ENCODE peak calls at places on chromosome 17, in seven cellular contexts. T is effector memory CD4-positive, alpha-beta T cell; K is neuronal stem cell; N is heart left ventricle; C is mammary epithelial cell; P is psoas muscle; S is endothelial cell of umbilical vein. X is an unnamed sample. For H3K4me1, the result is how much of the 10 kb centered on the place peaks cover.

GRCh38 chr17:55576237-55576998 is 65.2 kb upstream of the SMIM36 start:
- DNase-seq in P (no peak), N (peak), K (no peak), T (no peak), C (peak), S (peak), X (no peak)

GRCh38 chr17:31390748-31391495 is 553 bp upstream of the RAB11FIP4 start:
- DNase-seq in P (no peak), C (no peak), N (no peak), T (no peak), K (no peak), S (no peak), X (no peak)

GRCh38 chr17:64130559-64131001 is 636 bp upstream of the ERN1 start:
- DNase-seq in N (peak), S (peak), T (peak), K (no peak), C (peak), P (no peak), X (no peak)

GRCh38 chr17:68519911-68520310 is 7.7 kb downstream of the PRKAR1A start:
- DNase-seq in P (peak), C (no peak), T (no peak), K (no peak), N (peak), S (no peak), X (no peak)

GRCh38 chr17:7220593-7221280 is 999 bp downstream of the ACADVL start:
- DNase-seq in S (peak), T (peak), N (peak), K (no peak), C (peak), P (peak), X (peak)

GRCh38 chr17:64063088-64063487 is 42.7 kb upstream of the ICAM2 start:
- DNase-seq in N (no peak), T (no peak), S (no peak), P (no peak), C (no peak), K (no peak), X (no peak)

GRCh38 chr17:17387461-17388362 is 84.5 kb downstream of the NT5M start:
- DNase-seq in S (no peak), T (no peak), N (no peak), C (peak), P (peak), K (no peak), X (peak)

GRCh38 chr17:37519241-37519985 is 29.7 kb downstream of the DUSP14 start:
- DNase-seq in C (no peak), K (no peak), P (no peak), T (no peak), S (no peak), N (no peak), X (no peak)

GRCh38 chr17:63140255-63140654 is 174.2 kb downstream of the TANC2 start:
- DNase-seq in N (no peak), C (no peak), T (no peak), S (peak), P (no peak), K (no peak), X (peak)

GRCh38 chr17:7233701-7234099 is 617 bp downstream of the DVL2 start:
- DNase-seq in N (no peak), S (no peak), C (no peak), K (no peak), P (no peak), T (no peak), X (no peak)

GRCh38 chr17:66655861-66656260 is 179.1 kb upstream of the CACNG5 start:
- DNase-seq in N (no peak), P (no peak), T (no peak), C (peak), S (no peak), K (no peak), X (no peak)

GRCh38 chr17:77495575-77495974 is 354.8 kb downstream of the SEC14L1 start:
- DNase-seq in P (peak), S (no peak), T (no peak), C (no peak), N (peak), K (no peak), X (no peak)

GRCh38 chr17:30808785-30809286 is 15.7 kb downstream of the CRLF3 start:
- DNase-seq in P (no peak), S (peak), C (no peak), K (no peak), T (no peak), N (no peak), X (no peak)

GRCh38 chr17:67992541-67993152 is 3.6 kb downstream of the C17orf58 start:
- DNase-seq in T (no peak), K (peak), P (no peak), N (no peak), C (peak), S (peak), X (no peak)

GRCh38 chr17:82009413-82009812 is 13.3 kb downstream of the CENPX start:
- DNase-seq in N (no peak), P (no peak), K (no peak), S (no peak), C (no peak), T (no peak), X (no peak)

GRCh38 chr17:28008526-28008925 is 34.0 kb upstream of the NLK start:
- DNase-seq in P (no peak), T (no peak), N (peak), C (peak), S (peak), K (peak), X (no peak)

GRCh38 chr17:39139137-39139516 is 12.3 kb downstream of the PLXDC1 start:
- DNase-seq in K (no peak), N (no peak), S (no peak), T (no peak), P (no peak), C (peak), X (no peak)

GRCh38 chr17:64947146-64947545 is 27.9 kb upstream of the LRRC37A3 start:
- DNase-seq in N (no peak), S (no peak), K (no peak), P (no peak), T (no peak), C (no peak), X (no peak)

GRCh38 chr17:77501101-77501566 is 360.4 kb downstream of the SEC14L1 start:
- DNase-seq in P (peak), S (no peak), C (no peak), T (no peak), N (peak), K (no peak), X (no peak)

GRCh38 chr17:60524463-60525346 is 1.3 kb downstream of the APPBP2 start:
- DNase-seq in K (no peak), S (peak), P (no peak), T (no peak), N (no peak), C (peak), X (no peak)

GRCh38 chr17:81563861-81564586 is 11.9 kb upstream of the FAAP100 start:
- DNase-seq in S (no peak), K (no peak), T (no peak), P (no peak), N (no peak), C (no peak), X (no peak)

GRCh38 chr17:8963665-8964258 is 1.7 kb downstream of the PIK3R5 start:
- DNase-seq in K (peak), N (no peak), T (no peak), C (no peak), P (no peak), S (no peak), X (no peak)

GRCh38 chr17:16419929-16420271 is 4.5 kb downstream of the TRPV2 start:
- DNase-seq in S (no peak), N (no peak), T (peak), P (no peak), K (no peak), C (peak), X (no peak)

GRCh38 chr17:45923511-45924268 is 29.3 kb downstream of the MAPT start:
- DNase-seq in C (no peak), N (no peak), P (no peak), T (no peak), K (no peak), S (no peak), X (no peak)

GRCh38 chr17:61410555-61411089 is 11.0 kb downstream of the TBX2 start:
- DNase-seq in P (peak), C (no peak), N (peak), T (peak), K (peak), S (peak), X (peak)

GRCh38 chr17:57962441-57963148 is 7.4 kb upstream of the CUEDC1 start:
- DNase-seq in P (peak), T (no peak), N (no peak), S (no peak), K (no peak), C (no peak), X (no peak)

GRCh38 chr17:3529817-3530741 is 27.5 kb downstream of the TRPV3 start:
- DNase-seq in K (peak), N (peak), T (no peak), S (no peak), P (peak), C (no peak), X (no peak)

GRCh38 chr17:65407017-65407416 is 154.4 kb downstream of the AXIN2 start:
- DNase-seq in K (no peak), N (no peak), T (no peak), C (no peak), P (no peak), S (no peak), X (no peak)

GRCh38 chr17:35373532-35373983 is at the start of gene SLFN11:
- DNase-seq in P (peak), T (peak), S (peak), K (no peak), C (no peak), N (peak), X (no peak)

GRCh38 chr17:71821512-71821911 is 299.3 kb upstream of the SOX9 start:
- DNase-seq in T (no peak), C (no peak), S (no peak), K (no peak), N (no peak), P (no peak), X (no peak)

GRCh38 chr17:21467196-21467595 is 91.0 kb downstream of the KCNJ12 start:
- DNase-seq in N (no peak), C (no peak), K (no peak), T (no peak), S (no peak), P (no peak), X (no peak)

GRCh38 chr17:30363715-30364202 is 15.0 kb upstream of the CPD start:
- DNase-seq in K (no peak), P (no peak), S (no peak), C (peak), T (peak), N (no peak), X (no peak)

GRCh38 chr17:40471856-40472732 is 28.8 kb downstream of the IGFBP4 start:
- DNase-seq in S (no peak), K (no peak), T (no peak), C (peak), P (no peak), N (no peak), X (no peak)

GRCh38 chr17:81386141-81386645 is 9.1 kb upstream of the BAHCC1 start:
- DNase-seq in K (no peak), T (no peak), P (no peak), C (no peak), N (no peak), S (no peak), X (no peak)

GRCh38 chr17:73048170-73048569 is 44.3 kb downstream of the SLC39A11 start:
- DNase-seq in P (no peak), S (no peak), C (no peak), K (no peak), N (no peak), T (no peak), X (no peak)

GRCh38 chr17:80892019-80892855 is 99.4 kb upstream of the CHMP6 start:
- DNase-seq in N (peak), K (no peak), C (peak), P (peak), S (peak), T (peak), X (peak)

GRCh38 chr17:352421-353212 is at the start of gene RPH3AL:
- DNase-seq in C (no peak), S (peak), K (peak), P (peak), N (peak), T (no peak), X (peak)

GRCh38 chr17:354651-355556 is 2.3 kb upstream of the RPH3AL start:
- DNase-seq in S (no peak), P (no peak), C (no peak), K (no peak), N (no peak), T (no peak), X (no peak)

GRCh38 chr17:351875-352420 is 659 bp downstream of the RPH3AL start:
- DNase-seq in T (no peak), C (no peak), N (no peak), S (no peak), K (no peak), P (peak), X (no peak)

GRCh38 chr17:353213-353837 is 718 bp upstream of the RPH3AL start:
- DNase-seq in K (no peak), N (no peak), T (no peak), S (no peak), C (no peak), P (no peak), X (no peak)

GRCh38 chr17:353838-354234 is 1.2 kb upstream of the RPH3AL start:
- DNase-seq in C (no peak), S (no peak), K (no peak), N (no peak), T (no peak), P (no peak), X (no peak)
- H3K4me1 ChIP-seq in C (under half), S (under half), K (under half), N (under half), T (under half), P (under half), X (under half)

GRCh38 chr17:522912-523311 is 170.3 kb upstream of the RPH3AL start:
- DNase-seq in N (no peak), P (no peak), S (no peak), T (no peak), C (no peak), K (peak), X (no peak)
- H3K4me1 ChIP-seq in N (under half), P (under half), S (under half), T (under half), C (under half), K (under half), X (under half)

GRCh38 chr17:83055911-83056582 is 23.4 kb upstream of the METRNL start:
- DNase-seq in N (peak), K (no peak), T (no peak), C (peak), P (peak), S (peak), X (no peak)
- H3K4me1 ChIP-seq in N (under half), K (under half), T (under half), C (under half), P (under half), S (under half), X (under half)

DNA sequence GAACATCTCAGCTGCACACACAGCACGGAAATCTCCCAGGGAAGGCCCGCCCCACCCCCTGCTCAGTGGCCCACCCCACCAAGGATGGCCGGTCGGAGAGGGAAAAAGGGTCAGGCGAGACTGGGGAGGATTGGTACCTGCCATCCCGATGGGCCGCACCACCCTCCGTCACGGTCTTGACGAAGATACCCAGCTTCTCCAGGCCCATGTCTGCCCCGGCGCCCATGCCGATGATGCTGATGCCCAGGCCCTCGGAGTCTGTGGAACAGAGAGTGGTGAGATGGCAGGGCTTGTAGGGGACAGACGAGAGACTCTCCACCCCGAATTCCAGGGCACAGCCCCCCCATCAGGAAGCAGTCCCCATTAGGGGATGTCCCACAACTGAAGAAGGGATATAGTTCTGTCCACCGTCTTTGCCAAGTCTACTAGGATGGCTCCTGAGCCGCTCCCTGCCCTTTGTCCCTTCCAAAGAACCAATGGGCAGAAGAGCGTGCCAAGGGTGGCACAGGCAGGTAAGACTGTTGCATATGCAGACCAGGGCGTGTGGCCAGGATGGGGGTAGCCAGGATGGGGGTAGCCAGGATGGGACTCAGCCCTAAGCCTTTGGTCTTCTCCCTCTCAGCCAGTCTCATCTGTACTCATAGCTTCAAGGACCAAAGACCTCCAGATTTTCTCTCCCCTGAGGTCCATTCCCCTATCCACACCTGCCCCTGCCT is 6.9 kb downstream of the PPP1R9B start:
- DNase-seq in T (no peak), C (no peak), S (no peak), N (peak), P (peak), K (no peak), X (no peak)
- H3K4me1 ChIP-seq in T (half or more), C (under half), S (half or more), N (half or more), P (under half), K (under half), X (under half)

DNA sequence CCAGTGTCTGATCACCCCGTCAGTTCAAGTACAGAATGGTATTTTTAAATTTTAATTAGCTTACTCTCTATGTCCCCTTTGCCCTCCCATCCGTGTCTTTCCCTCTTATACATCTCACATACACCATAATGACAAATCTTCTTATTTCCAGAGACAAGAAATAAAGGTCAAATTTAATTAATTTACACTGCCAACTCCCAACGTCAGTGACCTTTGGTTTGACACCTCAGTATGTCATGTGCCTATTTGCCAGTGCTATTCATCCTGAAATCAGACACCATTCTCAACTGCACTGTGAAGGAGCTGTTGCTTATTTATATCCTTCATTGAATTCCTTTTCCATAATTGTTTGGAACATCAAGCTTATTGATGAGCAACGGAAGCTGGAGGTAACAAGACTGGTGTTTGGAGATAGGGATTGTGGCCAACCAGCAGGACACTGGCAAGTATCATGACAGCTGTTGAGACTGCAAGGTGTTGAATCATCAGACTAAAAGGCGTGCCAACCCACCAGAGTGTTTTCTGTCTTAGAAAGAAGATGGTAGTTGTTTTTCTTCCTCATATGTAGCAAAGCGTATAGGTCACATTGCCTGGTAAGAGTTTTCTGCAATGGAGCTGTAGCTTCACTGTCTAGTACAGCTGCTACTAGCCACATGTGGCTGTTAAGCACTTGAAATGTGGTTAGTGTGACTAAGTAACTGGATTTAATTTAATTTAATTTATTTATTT is 12.5 kb downstream of the CALCOCO2 start:
- DNase-seq in P (no peak), T (no peak), N (no peak), S (no peak), K (no peak), C (no peak), X (no peak)
- H3K4me1 ChIP-seq in P (under half), T (under half), N (under half), S (under half), K (under half), C (under half), X (under half)

X was measured in BE2C.